ENCODE peak calls at places on chromosome 16, in five cellular contexts. One of them, this sample, is unnamed.

GRCh38 chr16:73568769-73569168 is 520.8 kb upstream of the ZFHX3 start:
- DNase-seq in GM19239: no peak
- DNase-seq in mesothelial cell of epicardium: no peak
- DNase-seq in OCI-LY7: no peak
- DNase-seq in HFFc6: no peak
- DNase-seq in this sample: no peak

GRCh38 chr16:81646561-81646960 is 132.5 kb upstream of the PLCG2 start:
- DNase-seq in GM19239: no peak
- DNase-seq in OCI-LY7: no peak
- DNase-seq in mesothelial cell of epicardium: no peak
- DNase-seq in HFFc6: peak
- DNase-seq in this sample: no peak

GRCh38 chr16:3857189-3858013 is 23.1 kb downstream of the CREBBP start:
- DNase-seq in HFFc6: no peak
- DNase-seq in GM19239: no peak
- DNase-seq in mesothelial cell of epicardium: no peak
- DNase-seq in OCI-LY7: no peak
- DNase-seq in this sample: no peak

GRCh38 chr16:23114131-23114904 is 34.9 kb downstream of the USP31 start:
- DNase-seq in mesothelial cell of epicardium: no peak
- DNase-seq in HFFc6: no peak
- DNase-seq in OCI-LY7: no peak
- DNase-seq in GM19239: no peak
- DNase-seq in this sample: peak

GRCh38 chr16:75304521-75305363 is 53.3 kb upstream of the BCAR1 start:
- DNase-seq in mesothelial cell of epicardium: no peak
- DNase-seq in GM19239: no peak
- DNase-seq in OCI-LY7: no peak
- DNase-seq in HFFc6: peak
- DNase-seq in this sample: no peak

GRCh38 chr16:73019456-73020362 is 28.2 kb downstream of the ZFHX3 start:
- DNase-seq in GM19239: no peak
- DNase-seq in mesothelial cell of epicardium: no peak
- DNase-seq in HFFc6: peak
- DNase-seq in OCI-LY7: no peak
- DNase-seq in this sample: no peak

GRCh38 chr16:84967828-84968227 is 43.5 kb downstream of the ZDHHC7 start:
- DNase-seq in GM19239: no peak
- DNase-seq in HFFc6: no peak
- DNase-seq in mesothelial cell of epicardium: peak
- DNase-seq in OCI-LY7: no peak
- DNase-seq in this sample: no peak

GRCh38 chr16:5257462-5257861 is 159.9 kb upstream of the EEF2KMT start:
- DNase-seq in mesothelial cell of epicardium: no peak
- DNase-seq in GM19239: no peak
- DNase-seq in HFFc6: no peak
- DNase-seq in OCI-LY7: no peak
- DNase-seq in this sample: no peak

GRCh38 chr16:17446661-17447060 is 24.1 kb downstream of the XYLT1 start:
- DNase-seq in HFFc6: no peak
- DNase-seq in mesothelial cell of epicardium: no peak
- DNase-seq in GM19239: no peak
- DNase-seq in OCI-LY7: no peak
- DNase-seq in this sample: no peak

GRCh38 chr16:89921131-89921698 is 1.9 kb upstream of the TUBB3 start:
- DNase-seq in mesothelial cell of epicardium: no peak
- DNase-seq in OCI-LY7: peak
- DNase-seq in GM19239: no peak
- DNase-seq in HFFc6: no peak
- DNase-seq in this sample: no peak

GRCh38 chr16:25855818-25856217 is 164.1 kb downstream of the HS3ST4 start:
- DNase-seq in mesothelial cell of epicardium: no peak
- DNase-seq in HFFc6: no peak
- DNase-seq in GM19239: no peak
- DNase-seq in OCI-LY7: no peak
- DNase-seq in this sample: no peak

GRCh38 chr16:48277158-48277557 is 29.8 kb upstream of the ABCC11 start:
- DNase-seq in GM19239: no peak
- DNase-seq in OCI-LY7: no peak
- DNase-seq in HFFc6: no peak
- DNase-seq in mesothelial cell of epicardium: no peak
- DNase-seq in this sample: no peak

GRCh38 chr16:68229431-68230175 is 6.3 kb downstream of the ESRP2 start:
- DNase-seq in OCI-LY7: peak
- DNase-seq in HFFc6: peak
- DNase-seq in mesothelial cell of epicardium: peak
- DNase-seq in GM19239: peak
- DNase-seq in this sample: peak

GRCh38 chr16:89893642-89894548 is 20.5 kb downstream of the TCF25 start:
- DNase-seq in HFFc6: no peak
- DNase-seq in GM19239: no peak
- DNase-seq in OCI-LY7: no peak
- DNase-seq in mesothelial cell of epicardium: no peak
- DNase-seq in this sample: no peak

GRCh38 chr16:67173808-67174705 is 3.7 kb downstream of the NOL3 start:
- DNase-seq in OCI-LY7: peak
- DNase-seq in HFFc6: peak
- DNase-seq in mesothelial cell of epicardium: no peak
- DNase-seq in GM19239: no peak
- DNase-seq in this sample: peak

GRCh38 chr16:89507219-89507833 is 877 bp upstream of the SPG7 start:
- DNase-seq in HFFc6: no peak
- DNase-seq in OCI-LY7: no peak
- DNase-seq in GM19239: no peak
- DNase-seq in mesothelial cell of epicardium: no peak
- DNase-seq in this sample: no peak

GRCh38 chr16:49281843-49282642 is 405 bp upstream of the CBLN1 start:
- DNase-seq in HFFc6: no peak
- DNase-seq in OCI-LY7: peak
- DNase-seq in GM19239: peak
- DNase-seq in mesothelial cell of epicardium: peak
- DNase-seq in this sample: peak

GRCh38 chr16:17304124-17304813 is 166.5 kb downstream of the XYLT1 start:
- DNase-seq in HFFc6: no peak
- DNase-seq in GM19239: no peak
- DNase-seq in OCI-LY7: no peak
- DNase-seq in mesothelial cell of epicardium: no peak
- DNase-seq in this sample: no peak

GRCh38 chr16:52439171-52439701 is 107.7 kb downstream of the TOX3 start:
- DNase-seq in mesothelial cell of epicardium: no peak
- DNase-seq in HFFc6: no peak
- DNase-seq in GM19239: no peak
- DNase-seq in OCI-LY7: peak
- DNase-seq in this sample: no peak

GRCh38 chr16:4641306-4641687 is 16.7 kb downstream of the MGRN1 start:
- DNase-seq in GM19239: no peak
- DNase-seq in mesothelial cell of epicardium: no peak
- DNase-seq in OCI-LY7: no peak
- DNase-seq in HFFc6: no peak
- DNase-seq in this sample: no peak

GRCh38 chr16:86367291-86368072 is 142.8 kb upstream of the FOXF1 start:
- DNase-seq in GM19239: no peak
- DNase-seq in HFFc6: no peak
- DNase-seq in mesothelial cell of epicardium: no peak
- DNase-seq in OCI-LY7: no peak
- DNase-seq in this sample: no peak

GRCh38 chr16:85296859-85297698 is 184.8 kb upstream of the CIBAR2 start:
- DNase-seq in mesothelial cell of epicardium: no peak
- DNase-seq in GM19239: peak
- DNase-seq in HFFc6: peak
- DNase-seq in OCI-LY7: peak
- DNase-seq in this sample: no peak

GRCh38 chr16:26204138-26204537 is 512.4 kb downstream of the HS3ST4 start:
- DNase-seq in GM19239: no peak
- DNase-seq in mesothelial cell of epicardium: no peak
- DNase-seq in OCI-LY7: no peak
- DNase-seq in HFFc6: no peak
- DNase-seq in this sample: no peak

GRCh38 chr16:70687172-70687531 is 1.3 kb upstream of the MTSS2 start:
- DNase-seq in GM19239: no peak
- DNase-seq in OCI-LY7: no peak
- DNase-seq in mesothelial cell of epicardium: no peak
- DNase-seq in HFFc6: no peak
- DNase-seq in this sample: peak

GRCh38 chr16:68528686-68529379 is 10.3 kb upstream of the ZFP90 start:
- DNase-seq in GM19239: peak
- DNase-seq in OCI-LY7: peak
- DNase-seq in HFFc6: peak
- DNase-seq in mesothelial cell of epicardium: peak
- DNase-seq in this sample: peak

GRCh38 chr16:3145660-3146059 is 10.8 kb downstream of the ZNF213 start:
- DNase-seq in mesothelial cell of epicardium: no peak
- DNase-seq in OCI-LY7: no peak
- DNase-seq in HFFc6: no peak
- DNase-seq in GM19239: no peak
- DNase-seq in this sample: no peak

GRCh38 chr16:88560722-88561484 is 9.3 kb upstream of the ZC3H18 start:
- DNase-seq in GM19239: no peak
- DNase-seq in HFFc6: no peak
- DNase-seq in OCI-LY7: no peak
- DNase-seq in mesothelial cell of epicardium: peak
- DNase-seq in this sample: no peak

GRCh38 chr16:35731341-35732040 is 2272.1 kb downstream of the TP53TG3F start:
- DNase-seq in GM19239: no peak
- DNase-seq in mesothelial cell of epicardium: no peak
- DNase-seq in OCI-LY7: no peak
- DNase-seq in HFFc6: no peak
- DNase-seq in this sample: no peak

GRCh38 chr16:88706965-88707871 is 915 bp downstream of the CTU2 start:
- DNase-seq in mesothelial cell of epicardium: no peak
- DNase-seq in OCI-LY7: peak
- DNase-seq in HFFc6: peak
- DNase-seq in GM19239: no peak
- DNase-seq in this sample: no peak